ENCODE peak calls at places on chromosome 16, in five cellular contexts. Q is fibroblast of lung; L is HCT116; Y is prostate gland; T is CD8-positive, alpha-beta T cell. P is an unnamed sample. For H3K4me1 and H3K9me3, the result is how much of the 10 kb centered on the place peaks cover.

GRCh38 chr16:73054732-73055481 is 7.0 kb upstream of the ZFHX3 start:
- DNase-seq in Q (peak), L (no peak), Y (no peak), T (no peak), P (no peak)

GRCh38 chr16:29645699-29646187 is 17.3 kb upstream of the SPN start:
- DNase-seq in Q (no peak), L (peak), Y (no peak), T (no peak), P (peak)

GRCh38 chr16:54987081-54987480 is 56.4 kb downstream of the IRX5 start:
- DNase-seq in Q (no peak), L (no peak), Y (no peak), T (no peak), P (no peak)

GRCh38 chr16:82630219-82630618 is 3.5 kb downstream of the CDH13 start:
- DNase-seq in Q (peak), L (no peak), Y (no peak), T (no peak), P (no peak)

GRCh38 chr16:67021321-67021720 is 7.6 kb upstream of the CBFB start:
- DNase-seq in Q (no peak), L (no peak), Y (no peak), T (no peak), P (no peak)

GRCh38 chr16:25027781-25028180 is 12.6 kb upstream of the ARHGAP17 start:
- DNase-seq in Q (no peak), L (no peak), Y (no peak), T (no peak), P (no peak)

GRCh38 chr16:86382774-86383407 is 127.4 kb upstream of the FOXF1 start:
- DNase-seq in Q (no peak), L (no peak), Y (no peak), T (no peak), P (no peak)

GRCh38 chr16:75742424-75743047 is 16.2 kb upstream of the CPHXL start:
- DNase-seq in Q (no peak), L (peak), Y (no peak), T (no peak), P (peak)

GRCh38 chr16:81550412-81550768 is 105.8 kb downstream of the CMIP start:
- DNase-seq in Q (no peak), L (no peak), Y (no peak), T (no peak), P (no peak)

GRCh38 chr16:70735141-70735979 is 49.5 kb upstream of the MTSS2 start:
- DNase-seq in Q (peak), L (no peak), Y (no peak), T (no peak), P (no peak)

GRCh38 chr16:10941127-10941933 is 938 bp downstream of the DEXI start:
- DNase-seq in Q (no peak), L (no peak), Y (no peak), T (no peak), P (no peak)

GRCh38 chr16:26667271-26667703 is 399.4 kb upstream of the C16orf82 start:
- DNase-seq in Q (no peak), L (no peak), Y (no peak), T (no peak), P (no peak)

GRCh38 chr16:81623365-81624102 is 155.6 kb upstream of the PLCG2 start:
- DNase-seq in Q (no peak), L (peak), Y (peak), T (peak), P (no peak)

GRCh38 chr16:85798283-85798776 is 1.0 kb downstream of the EMC8 start:
- DNase-seq in Q (no peak), L (no peak), Y (no peak), T (no peak), P (peak)

GRCh38 chr16:85662976-85663830 is 25.6 kb downstream of the GINS2 start:
- DNase-seq in Q (no peak), L (no peak), Y (no peak), T (no peak), P (no peak)

GRCh38 chr16:67943619-67944503 is at the start of gene LCAT:
- DNase-seq in Q (peak), L (no peak), Y (no peak), T (no peak), P (no peak)

GRCh38 chr16:88381820-88382451 is 823 bp upstream of the ZNF469 start:
- DNase-seq in Q (no peak), L (no peak), Y (no peak), T (no peak), P (no peak)

GRCh38 chr16:1773703-1774455 is 945 bp upstream of the MRPS34 start:
- DNase-seq in Q (peak), L (no peak), Y (no peak), T (no peak), P (no peak)

GRCh38 chr16:53848277-53848942 is 144.5 kb downstream of the FTO start:
- DNase-seq in Q (no peak), L (no peak), Y (no peak), T (no peak), P (no peak)
- H3K4me1 ChIP-seq in Q (under half), L (under half), Y (under half), T (under half), P (under half)

DNA sequence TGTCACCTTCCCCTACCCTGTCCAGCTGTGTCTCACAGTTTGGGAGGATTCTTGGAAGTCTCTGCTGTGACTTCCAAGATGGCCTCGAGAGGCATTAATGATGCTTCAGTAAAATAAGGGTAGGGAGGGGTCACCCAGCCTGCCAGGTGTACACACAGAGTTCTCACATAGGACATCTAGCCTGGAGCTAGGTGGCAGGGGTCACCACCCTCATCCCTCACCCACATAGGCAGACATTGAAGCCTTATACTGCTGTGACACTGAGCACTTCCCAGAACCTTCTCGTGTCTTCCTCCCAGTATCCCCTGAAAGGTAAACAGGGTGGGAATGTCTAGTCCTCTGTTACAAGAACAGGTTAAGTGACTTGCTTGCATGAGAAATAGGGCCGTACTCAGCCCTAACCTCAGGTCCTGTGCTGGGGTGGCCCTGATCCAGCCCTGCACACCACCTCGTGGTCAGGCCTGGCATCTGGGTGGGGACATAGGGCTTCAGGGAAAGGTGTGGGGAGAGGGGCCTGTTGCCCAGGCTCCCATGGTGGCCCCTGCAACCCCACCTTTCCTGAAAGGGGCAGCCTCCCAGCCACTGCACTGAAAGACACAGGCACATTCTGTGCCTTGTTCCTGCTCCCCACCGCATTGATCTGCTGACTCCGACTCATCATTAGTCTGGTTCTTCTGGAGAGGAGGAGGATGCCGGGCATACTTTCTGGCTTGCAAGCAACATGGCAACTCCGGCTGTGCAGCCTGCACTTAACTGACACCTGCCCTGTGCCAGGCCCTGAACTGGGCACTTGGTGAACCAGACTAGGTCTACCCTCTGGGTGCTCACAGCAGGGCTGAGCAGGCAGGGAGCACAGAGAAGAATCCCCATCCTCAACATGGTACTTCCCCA is 3.6 kb upstream of the MMP15 start:
- DNase-seq in Q (peak), L (no peak), Y (no peak), T (no peak), P (no peak)
- H3K9me3 ChIP-seq in Q (under half), L (under half), Y (under half), T (under half), P (under half)

GRCh38 chr16:28183441-28183840 is 28.3 kb downstream of the XPO6 start:
- DNase-seq in Q (no peak), L (no peak), Y (no peak), T (no peak), P (no peak)
- H3K4me1 ChIP-seq in Q (under half), L (under half), Y (under half), T (half or more), P (under half)

DNA sequence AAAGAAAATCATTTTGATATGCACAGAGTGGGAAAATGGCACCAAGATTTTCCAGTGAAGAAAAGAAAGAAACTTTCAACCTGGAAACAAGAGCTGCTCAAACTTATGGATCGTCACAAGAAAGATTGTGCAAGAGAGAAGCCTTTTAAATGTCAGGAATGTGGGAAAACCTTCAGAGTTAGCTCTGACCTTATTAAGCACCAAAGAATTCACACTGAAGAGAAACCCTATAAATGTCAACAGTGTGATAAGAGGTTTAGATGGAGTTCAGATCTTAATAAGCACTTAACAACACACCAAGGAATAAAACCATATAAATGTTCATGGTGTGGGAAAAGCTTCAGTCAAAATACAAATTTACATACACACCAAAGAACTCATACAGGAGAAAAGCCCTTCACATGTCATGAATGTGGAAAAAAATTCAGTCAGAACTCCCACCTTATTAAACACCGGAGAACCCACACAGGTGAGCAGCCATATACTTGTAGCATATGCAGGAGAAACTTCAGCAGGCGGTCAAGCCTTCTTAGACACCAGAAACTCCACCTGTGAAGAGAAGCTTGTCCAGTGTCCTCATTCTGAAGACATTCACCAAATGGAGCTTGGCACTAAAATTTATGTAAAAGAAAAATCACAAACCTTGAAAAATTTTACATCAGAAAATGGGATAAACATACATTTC is 12.2 kb downstream of the ZNF75A start:
- DNase-seq in Q (peak), L (no peak), Y (no peak), T (no peak), P (no peak)
- H3K9me3 ChIP-seq in Q (under half), L (under half), Y (under half), T (half or more), P (under half)

P was measured in Caco-2.